ENCODE peak calls at places on chromosomes 16 and 17, in four cellular contexts. Q is suprapubic skin, V is K562, E is upper lobe of left lung. G is an unnamed sample.

GRCh38 chr17:68061512-68062313 is 26.2 kb downstream of the KPNA2 start:
- DNase-seq in Q (peak; percentile 1), E (no peak), V (no peak), G (no peak)

GRCh38 chr16:49524578-49525315 is 151.1 kb downstream of the C16orf78 start:
- DNase-seq in Q (no peak), E (no peak), V (no peak), G (no peak)

GRCh38 chr17:73715714-73716113 is 71.5 kb upstream of the SDK2 start:
- DNase-seq in V (no peak), Q (no peak), E (no peak), G (no peak)

GRCh38 chr17:43669971-43670644 is 8.4 kb upstream of the MEOX1 start:
- DNase-seq in Q (no peak), E (peak; percentile 31), V (no peak), G (no peak)

GRCh38 chr16:85159226-85159980 is 47.1 kb upstream of the CIBAR2 start:
- DNase-seq in V (no peak), E (peak; percentile 42), Q (no peak), G (no peak)

GRCh38 chr16:87824016-87824990 is 45.0 kb downstream of the SLC7A5 start:
- DNase-seq in V (no peak), Q (no peak), E (no peak), G (no peak)

GRCh38 chr17:72362466-72363335 is 241.9 kb downstream of the SOX9 start:
- DNase-seq in Q (no peak), V (no peak), E (no peak), G (no peak)

GRCh38 chr16:86961133-86961720 is 356.0 kb downstream of the C16orf95 start:
- DNase-seq in V (no peak), Q (no peak), E (no peak), G (no peak)

GRCh38 chr16:81445143-81445922 is 725 bp downstream of the CMIP start:
- DNase-seq in Q (no peak), V (peak; percentile 68), E (peak; percentile 51), G (no peak)

GRCh38 chr17:28509784-28510183 is 3.6 kb downstream of the FOXN1 start:
- DNase-seq in V (no peak), Q (no peak), E (no peak), G (peak; percentile 8)

GRCh38 chr17:8799851-8800212 is 667 bp upstream of the MFSD6L start:
- DNase-seq in Q (no peak), V (no peak), E (no peak), G (no peak)

GRCh38 chr16:86306046-86306644 is 204.2 kb upstream of the FOXF1 start:
- DNase-seq in Q (no peak), E (no peak), V (no peak), G (no peak)

GRCh38 chr16:50067290-50067853 is 1.6 kb downstream of the HEATR3 start:
- DNase-seq in Q (no peak), V (peak; percentile 50), E (no peak), G (no peak)

GRCh38 chr17:44557653-44558285 is 485 bp downstream of the FZD2 start:
- DNase-seq in E (peak; percentile 25), Q (no peak), V (no peak), G (no peak)

GRCh38 chr17:8831234-8831849 is 32.2 kb upstream of the MFSD6L start:
- DNase-seq in Q (peak; percentile 53), E (no peak), V (no peak), G (no peak)

GRCh38 chr16:17313085-17313611 is 157.6 kb downstream of the XYLT1 start:
- DNase-seq in V (no peak), Q (no peak), E (no peak), G (peak; percentile 26)

GRCh38 chr16:85465328-85466307 is 147.5 kb upstream of the GSE1 start:
- DNase-seq in V (no peak), E (no peak), Q (no peak), G (no peak)

GRCh38 chr17:1447061-1447460 is 9.0 kb downstream of the CRK start:
- DNase-seq in Q (no peak), E (no peak), V (no peak), G (no peak)

GRCh38 chr16:69040144-69040909 is 65.1 kb upstream of the HAS3 start:
- DNase-seq in V (no peak), Q (no peak), E (peak; percentile 31), G (no peak)

GRCh38 chr17:31190351-31190750 is 95.6 kb downstream of the NF1 start:
- DNase-seq in E (no peak), V (no peak), Q (no peak), G (no peak)

GRCh38 chr16:84614075-84614474 is 3.8 kb downstream of the COTL1 start:
- DNase-seq in V (no peak), E (no peak), Q (no peak), G (no peak)

GRCh38 chr16:11398136-11398535 is 52.9 kb downstream of the RMI2 start:
- DNase-seq in Q (peak; percentile 67), E (no peak), V (no peak), G (no peak)

GRCh38 chr16:85288869-85289660 is 176.8 kb upstream of the CIBAR2 start:
- DNase-seq in V (no peak), Q (no peak), E (no peak), G (no peak)

GRCh38 chr17:41518031-41518430 is 659 bp downstream of the KRT15 start:
- DNase-seq in E (no peak), Q (no peak), V (no peak), G (no peak)

GRCh38 chr16:75559564-75560372 is 3.7 kb upstream of the TMEM231 start:
- DNase-seq in V (peak; percentile 85), Q (no peak), E (no peak), G (no peak)

GRCh38 chr17:7786866-7787265 is 47.2 kb upstream of the KDM6B start:
- DNase-seq in V (no peak), E (no peak), Q (no peak), G (no peak)

GRCh38 chr16:14407786-14408399 is 222.2 kb downstream of the PARN start:
- DNase-seq in V (no peak), Q (no peak), E (no peak), G (no peak)

GRCh38 chr16:49635591-49636581 is 220.0 kb downstream of the ZNF423 start:
- DNase-seq in Q (no peak), V (no peak), E (no peak), G (no peak)

GRCh38 chr17:20009052-20009301 is 182 bp upstream of the SPECC1 start:
- DNase-seq in Q (no peak), V (no peak), E (peak; percentile 80), G (no peak)

GRCh38 chr16:4006441-4006989 is 109.7 kb downstream of the ADCY9 start:
- DNase-seq in Q (no peak), V (no peak), E (no peak), G (no peak)

GRCh38 chr17:80832888-80833583 is 158.6 kb upstream of the CHMP6 start:
- DNase-seq in Q (peak; percentile 89), E (peak; percentile 93), V (peak; percentile 94), G (peak; percentile 73)
- TF ChIP-seq EP300 in Q (no peak), E (no peak), V (peak; percentile 58), G (no peak)

GRCh38 chr17:79835470-79835899 is 3.8 kb downstream of the CBX4 start:
- DNase-seq in E (no peak), Q (no peak), V (peak; percentile 36), G (no peak)

GRCh38 chr17:79834575-79835469 is 4.4 kb downstream of the CBX4 start:
- DNase-seq in Q (no peak), E (no peak), V (peak; percentile 69), G (no peak)

GRCh38 chr17:79832211-79833109 is 6.8 kb downstream of the CBX4 start:
- DNase-seq in V (peak; percentile 80), E (no peak), Q (no peak), G (no peak)

GRCh38 chr17:79833110-79833450 is 6.2 kb downstream of the CBX4 start:
- DNase-seq in E (no peak), V (peak; percentile 7), Q (no peak), G (no peak)

GRCh38 chr17:79833744-79834574 is 5.3 kb downstream of the CBX4 start:
- DNase-seq in V (peak; percentile 75), Q (no peak), E (no peak), G (no peak)
- TF ChIP-seq POLR2A in V (no peak), Q (no peak), E (no peak), G (no peak)

DNA sequence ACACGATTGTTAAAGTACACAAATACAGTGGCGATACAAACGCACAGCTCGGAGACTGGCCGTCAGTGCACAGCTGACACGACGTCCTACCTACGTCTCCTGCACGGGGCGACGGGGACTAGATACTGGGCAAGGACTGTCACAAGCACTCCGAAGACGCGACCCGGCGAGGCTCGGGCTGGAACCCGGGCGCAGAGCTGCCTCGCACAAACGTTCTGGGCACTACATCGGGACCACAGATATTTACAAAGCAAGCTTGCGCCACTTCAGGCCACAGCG is 13.8 kb downstream of the SLC16A3 start:
- DNase-seq in Q (no peak), E (no peak), V (no peak), G (no peak)
- H3K27ac ChIP-seq in Q (peak overlapping the region; percentile 17), E (peak overlapping the region; percentile 71), V (peak overlapping the region; percentile 76), G (peak overlapping the region; percentile 80)

GRCh38 chr17:18183334-18184142 is at the start of gene ALKBH5:
- DNase-seq in Q (peak; percentile 98), E (peak; percentile 99), V (peak; percentile 97), G (peak; percentile 96)
- TF ChIP-seq EP300 in Q (no peak), E (no peak), V (no peak), G (peak; percentile 10)

GRCh38 chr16:1745900-1746692 is 25.2 kb downstream of the NME3 start:
- DNase-seq in E (no peak), V (no peak), Q (no peak), G (no peak)

GRCh38 chr16:1744338-1744840 is 27.0 kb downstream of the NME3 start:
- DNase-seq in V (no peak), Q (no peak), E (no peak), G (no peak)

GRCh38 chr16:1741553-1742165 is 29.7 kb downstream of the NME3 start:
- DNase-seq in E (no peak), Q (no peak), V (no peak), G (no peak)

GRCh38 chr16:1745181-1745899 is 26.0 kb downstream of the NME3 start:
- DNase-seq in Q (no peak), V (no peak), E (no peak), G (no peak)

DNA sequence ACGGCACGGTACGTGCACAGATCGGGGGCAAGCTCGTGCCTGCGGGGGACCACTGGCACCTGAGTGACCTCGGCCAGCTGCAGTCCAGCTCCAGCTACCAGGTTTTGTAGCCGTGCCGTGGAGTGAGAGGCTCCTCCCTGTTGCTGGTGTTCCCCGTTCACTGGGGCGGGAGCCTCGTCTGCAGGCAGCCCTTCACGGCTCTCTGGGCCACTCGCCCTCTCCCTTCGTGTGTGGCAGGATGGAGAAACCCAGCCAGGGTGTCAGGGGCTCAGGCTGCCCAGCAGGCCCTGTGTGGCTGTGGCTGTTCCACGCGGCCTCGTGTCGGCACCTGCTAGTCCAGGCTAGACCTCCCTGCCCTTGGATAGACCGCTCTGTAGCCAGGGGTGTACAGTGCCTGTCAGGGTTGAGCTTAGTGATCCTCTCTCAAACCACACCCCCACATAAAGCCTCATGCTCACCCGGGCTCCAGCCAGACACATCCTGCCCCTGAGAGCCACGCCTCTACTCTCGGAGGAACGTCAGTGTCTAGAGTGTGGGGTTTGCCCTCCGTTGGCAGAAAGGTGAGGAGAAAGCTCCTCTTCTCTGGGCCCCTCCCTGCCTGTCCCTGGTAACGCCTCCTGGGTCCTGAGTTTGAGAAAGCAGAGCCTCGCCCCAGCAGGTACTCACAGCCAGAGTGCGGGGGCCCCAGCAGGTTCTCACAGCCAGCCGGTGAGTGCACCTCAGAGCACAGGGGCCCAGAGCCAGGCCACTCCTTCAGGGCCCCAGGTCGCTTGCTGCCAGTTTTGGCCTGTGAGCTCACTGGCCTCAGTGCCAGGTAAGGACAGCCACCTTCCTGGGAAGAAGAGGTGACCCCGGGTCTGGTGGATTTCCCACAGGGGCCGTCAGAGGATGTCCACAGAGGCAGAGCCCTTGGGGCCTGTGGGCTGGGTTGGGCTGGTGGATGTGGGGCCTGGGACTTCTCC is 27.7 kb downstream of the NME3 start:
- DNase-seq in V (no peak), Q (no peak), E (no peak), G (no peak)
- TF ChIP-seq POLR2A in V (no peak), Q (no peak), E (no peak), G (no peak)